ENCODE peak calls at places on chromosomes 1 and 21, in seven cellular contexts. G is IMR-90, L is H1, V is neuronal stem cell, R is mesenchymal stem cell, A is H9, B is trophoblast cell. C is an unnamed sample. For H3K4me1, the result is how much of the 10 kb centered on the place peaks cover.

GRCh38 chr1:32813941-32814739 is 3.0 kb downstream of the YARS1 start:
- DNase-seq in V (no peak), A (no peak), L (no peak), B (no peak), G (peak), R (peak), C (no peak)

GRCh38 chr1:172837816-172838680 is 179.1 kb downstream of the FASLG start:
- DNase-seq in V (no peak), R (no peak), G (peak), L (no peak), B (no peak), A (no peak), C (no peak)

GRCh38 chr21:42614391-42614790 is 39.0 kb upstream of the PDE9A start:
- DNase-seq in R (no peak), V (no peak), A (no peak), G (no peak), L (no peak), B (no peak), C (no peak)

GRCh38 chr1:176996455-176997090 is 167.9 kb downstream of the ASTN1 start:
- DNase-seq in R (no peak), L (peak), B (no peak), A (peak), V (peak), G (no peak), C (peak)

GRCh38 chr1:205947024-205947423 is 3.8 kb upstream of the SLC26A9 start:
- DNase-seq in A (no peak), R (no peak), V (no peak), G (no peak), L (no peak), B (no peak), C (no peak)

GRCh38 chr1:160109686-160110085 is 5.9 kb upstream of the ATP1A2 start:
- DNase-seq in R (no peak), L (no peak), V (no peak), G (no peak), A (no peak), B (no peak), C (no peak)

GRCh38 chr1:119075614-119076013 is 64.8 kb downstream of the WARS2 start:
- DNase-seq in G (peak), L (no peak), A (no peak), B (no peak), V (no peak), R (no peak), C (no peak)

GRCh38 chr21:36517366-36518075 is 37.6 kb upstream of the CLDN14 start:
- DNase-seq in B (no peak), R (no peak), L (no peak), A (no peak), V (no peak), G (no peak), C (no peak)

GRCh38 chr1:5465281-5465680 is 526.9 kb downstream of the NPHP4 start:
- DNase-seq in R (no peak), A (no peak), V (no peak), L (no peak), B (no peak), G (no peak), C (no peak)

GRCh38 chr1:224292419-224292818 is 37.6 kb downstream of the NVL start:
- DNase-seq in R (no peak), B (peak), G (no peak), V (no peak), L (no peak), A (no peak), C (no peak)

GRCh38 chr1:198620951-198621824 is 17.7 kb upstream of the PTPRC start:
- DNase-seq in A (no peak), L (no peak), B (no peak), R (no peak), G (no peak), V (no peak), C (no peak)

GRCh38 chr1:52164604-52165003 is 22.7 kb downstream of the ZFYVE9 start:
- DNase-seq in A (no peak), V (no peak), G (peak), R (peak), L (no peak), B (no peak), C (no peak)

GRCh38 chr1:9859252-9860014 is 35.7 kb upstream of the CLSTN1 start:
- DNase-seq in L (no peak), B (no peak), R (no peak), A (no peak), V (no peak), G (peak), C (peak)

GRCh38 chr1:178075323-178075722 is 18.6 kb upstream of the RASAL2 start:
- DNase-seq in R (no peak), L (no peak), V (no peak), B (no peak), G (no peak), A (no peak), C (no peak)

GRCh38 chr1:11561740-11562139 is 82.8 kb downstream of the DISP3 start:
- DNase-seq in B (no peak), R (no peak), L (no peak), V (no peak), G (no peak), A (no peak), C (no peak)

GRCh38 chr1:227885648-227886502 is 61.9 kb downstream of the WNT9A start:
- DNase-seq in A (peak), B (no peak), V (no peak), R (no peak), G (peak), L (peak), C (no peak)

GRCh38 chr1:186848509-186849130 is 19.9 kb downstream of the PLA2G4A start:
- DNase-seq in V (no peak), B (no peak), G (peak), A (no peak), R (peak), L (no peak), C (no peak)

GRCh38 chr1:209607102-209607794 is 23.7 kb downstream of the CAMK1G start:
- DNase-seq in L (no peak), V (no peak), R (peak), A (no peak), G (peak), B (peak), C (no peak)

GRCh38 chr1:20169932-20170331 is 16.0 kb upstream of the UBXN10 start:
- DNase-seq in B (no peak), A (no peak), L (no peak), V (no peak), R (no peak), G (no peak), C (no peak)

GRCh38 chr1:16167331-16168143 is 11.7 kb upstream of the EPHA2 start:
- DNase-seq in A (peak), V (peak), G (no peak), R (peak), B (no peak), L (peak), C (peak)

GRCh38 chr1:246068619-246069509 is 438.2 kb downstream of the SMYD3 start:
- DNase-seq in L (no peak), G (no peak), A (no peak), R (no peak), B (no peak), V (no peak), C (no peak)

GRCh38 chr21:44817914-44818635 is at the start of gene SUMO3:
- DNase-seq in B (peak), R (peak), V (peak), A (peak), L (peak), G (peak), C (peak)

GRCh38 chr21:45872902-45873301 is 108.7 kb upstream of the COL6A1 start:
- DNase-seq in B (no peak), V (no peak), G (no peak), R (no peak), A (no peak), L (no peak), C (no peak)

GRCh38 chr21:44702973-44703730 is 6.2 kb downstream of the KRTAP10-12 start:
- DNase-seq in B (no peak), R (no peak), L (no peak), A (no peak), G (peak), V (no peak), C (no peak)

GRCh38 chr1:94697839-94698238 is 122.3 kb upstream of the SLC44A3 start:
- DNase-seq in L (no peak), A (no peak), B (no peak), V (no peak), R (no peak), G (no peak), C (no peak)

GRCh38 chr1:154334647-154335350 is 9.5 kb downstream of the ATP8B2 start:
- DNase-seq in A (peak), G (peak), B (peak), L (peak), R (peak), V (no peak), C (peak)

GRCh38 chr1:53395671-53396215 is 63.5 kb upstream of the DMRTB1 start:
- DNase-seq in R (no peak), A (no peak), B (no peak), V (no peak), L (no peak), G (no peak), C (no peak)

GRCh38 chr1:94406446-94406845 is 11.7 kb upstream of the ABCD3 start:
- DNase-seq in G (no peak), L (no peak), V (no peak), B (no peak), R (no peak), A (no peak), C (no peak)

GRCh38 chr1:36839485-36839884 is 194.8 kb downstream of the GRIK3 start:
- DNase-seq in R (no peak), B (no peak), A (no peak), G (no peak), V (no peak), L (no peak), C (no peak)

GRCh38 chr1:156308078-156308477 is 9.0 kb upstream of the VHLL start:
- DNase-seq in A (no peak), L (no peak), R (peak), G (peak), B (no peak), V (no peak), C (no peak)

GRCh38 chr1:240613353-240614142 is 1.6 kb upstream of the GREM2 start:
- DNase-seq in G (peak), R (no peak), A (no peak), L (no peak), B (no peak), V (no peak), C (no peak)
- H2BK5ac ChIP-seq in G (no peak), R (no peak), A (no peak), L (no peak), B (no peak), V (no peak), C (no peak)

GRCh38 chr1:161119017-161119378 is 1.1 kb downstream of the NIT1 start:
- DNase-seq in B (no peak), L (peak), V (no peak), A (peak), G (no peak), R (no peak), C (peak)
- H3K4me1 ChIP-seq in B (under half), L (under half), V (under half), A (under half), G (under half), R (under half), C (under half)

GRCh38 chr1:45443580-45444446 is 47.1 kb downstream of the TESK2 start:
- DNase-seq in L (no peak), V (no peak), R (no peak), B (peak), G (no peak), A (no peak), C (no peak)
- H3K18ac ChIP-seq in L (no peak), V (no peak), R (no peak), B (no peak), G (no peak), A (no peak), C (no peak)

GRCh38 chr1:937521-937920 is 13.8 kb downstream of the SAMD11 start:
- DNase-seq in L (no peak), V (no peak), A (no peak), G (no peak), R (no peak), B (no peak), C (no peak)

GRCh38 chr1:936348-936747 is 12.6 kb downstream of the SAMD11 start:
- DNase-seq in R (no peak), G (no peak), A (no peak), V (no peak), L (no peak), B (no peak), C (no peak)

GRCh38 chr1:934991-935750 is 11.4 kb downstream of the SAMD11 start:
- DNase-seq in B (no peak), R (no peak), G (no peak), A (no peak), L (no peak), V (no peak), C (no peak)

GRCh38 chr1:936865-937264 is 13.1 kb downstream of the SAMD11 start:
- DNase-seq in V (no peak), L (no peak), A (no peak), R (no peak), B (no peak), G (no peak), C (no peak)

DNA sequence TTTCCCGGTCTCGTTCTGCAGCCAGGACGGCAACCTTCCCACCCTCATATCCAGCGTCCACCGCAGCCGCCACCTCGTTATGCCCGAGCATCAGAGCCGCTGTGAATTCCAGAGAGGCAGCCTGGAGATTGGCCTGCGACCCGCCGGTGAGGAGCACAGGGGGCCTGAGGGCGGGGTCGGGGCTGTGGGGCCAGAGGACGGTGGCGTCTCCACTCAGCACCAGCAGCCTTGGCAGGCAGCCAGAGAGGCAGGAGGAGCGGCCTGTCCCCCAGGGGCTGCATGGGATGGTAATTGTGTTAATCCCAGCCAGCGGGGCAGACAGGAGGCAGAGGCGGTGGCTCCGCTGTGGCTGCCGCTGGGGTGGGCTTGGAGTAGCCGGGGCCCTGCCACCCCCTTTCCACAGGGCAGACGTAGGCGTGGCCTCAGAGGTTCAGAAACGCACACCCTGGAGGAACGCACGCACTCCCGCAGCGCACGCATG is 12.1 kb downstream of the SAMD11 start:
- DNase-seq in V (no peak), G (no peak), B (no peak), L (no peak), R (peak), A (peak), C (peak)
- H2BK5ac ChIP-seq in V (no peak), G (no peak), B (no peak), L (no peak), R (no peak), A (no peak), C (peak)

GRCh38 chr1:19006837-19007271 is 50.4 kb upstream of the IFFO2 start:
- DNase-seq in A (no peak), B (no peak), V (no peak), L (peak), R (no peak), G (no peak), C (no peak)
- H3K4me1 ChIP-seq in A (under half), B (under half), V (under half), L (under half), R (under half), G (under half), C (under half)

DNA sequence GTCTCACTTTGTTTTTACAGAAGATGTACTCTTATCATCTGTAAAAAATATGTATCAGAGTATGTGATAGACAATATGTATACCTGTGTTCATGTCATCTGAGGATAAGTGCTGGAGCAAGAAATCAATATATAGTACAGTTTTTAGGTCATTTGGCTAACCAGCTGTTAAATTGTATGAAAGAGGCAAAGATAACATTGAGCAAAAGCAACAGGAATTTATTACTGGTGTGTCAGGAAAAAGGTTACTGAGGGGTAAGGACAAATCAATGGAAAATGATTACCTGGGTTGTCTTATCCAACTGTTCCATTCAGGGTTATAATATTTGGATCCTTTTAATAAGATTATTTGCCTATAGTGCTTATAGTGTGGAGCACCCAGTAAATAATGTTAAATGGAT is 4.9 kb downstream of the HIPK1 start:
- DNase-seq in V (no peak), A (no peak), L (no peak), R (no peak), B (no peak), G (no peak), C (no peak)
- H3K18ac ChIP-seq in V (no peak), A (no peak), L (no peak), R (no peak), B (no peak), G (no peak), C (no peak)